ENCODE peak calls at places on chromosomes 6 and 20, in eight cellular contexts. D, U, J, M, A, F, B and E are unnamed samples. For H3K4me1, the result is how much of the 10 kb centered on the place peaks cover.

GRCh38 chr6:69019832-69020231 is 384.8 kb downstream of the ADGRB3 start:
- DNase-seq in D (no peak), F (no peak), M (no peak), U (no peak), A (no peak), B (no peak), J (no peak), E (no peak)

GRCh38 chr6:108896111-108896661 is 48.0 kb downstream of the ARMC2 start:
- DNase-seq in A (no peak), F (no peak), D (no peak), U (no peak), B (no peak), M (no peak), J (no peak), E (no peak)

GRCh38 chr20:49668181-49668877 is 45.3 kb downstream of the B4GALT5 start:
- DNase-seq in J (peak), A (no peak), B (no peak), M (no peak), D (peak), F (peak), U (no peak), E (no peak)

GRCh38 chr20:49508435-49509199 is 26.1 kb upstream of the KCNB1 start:
- DNase-seq in M (peak), F (peak), D (no peak), B (no peak), J (peak), U (no peak), A (no peak), E (no peak)

GRCh38 chr6:11221623-11222384 is 10.7 kb downstream of the NEDD9 start:
- DNase-seq in U (no peak), A (no peak), J (no peak), D (no peak), B (no peak), M (no peak), F (no peak), E (no peak)

GRCh38 chr6:134247271-134247833 is 70.6 kb downstream of the SGK1 start:
- DNase-seq in M (no peak), U (no peak), F (peak), D (peak), A (no peak), J (no peak), B (no peak), E (no peak)

GRCh38 chr6:129359811-129360787 is 349.9 kb downstream of the ARHGAP18 start:
- DNase-seq in F (no peak), J (no peak), D (no peak), U (no peak), A (no peak), M (no peak), B (no peak), E (no peak)

GRCh38 chr6:165649701-165650137 is 13.3 kb downstream of the PDE10A start:
- DNase-seq in A (no peak), B (peak), F (no peak), J (no peak), D (no peak), M (no peak), U (no peak), E (no peak)

GRCh38 chr6:29989211-29989610 is 46.9 kb downstream of the HLA-A start:
- DNase-seq in B (no peak), A (no peak), D (no peak), J (no peak), U (no peak), F (no peak), M (no peak), E (no peak)

GRCh38 chr6:166166314-166167257 is 1.1 kb downstream of the TBXT start:
- DNase-seq in B (no peak), D (no peak), M (no peak), F (no peak), U (peak), J (no peak), A (no peak), E (no peak)

GRCh38 chr6:135250234-135250633 is 69.1 kb downstream of the MYB start:
- DNase-seq in M (no peak), B (no peak), A (no peak), F (no peak), J (no peak), U (no peak), D (no peak), E (no peak)

GRCh38 chr6:143963158-143963919 is 44.7 kb downstream of the PLAGL1 start:
- DNase-seq in A (no peak), F (no peak), D (no peak), J (no peak), B (no peak), M (no peak), U (no peak), E (no peak)

GRCh38 chr6:56759521-56759920 is 116.8 kb upstream of the DST start:
- DNase-seq in M (no peak), J (no peak), F (no peak), U (no peak), B (no peak), D (no peak), A (no peak), E (no peak)

GRCh38 chr20:51385941-51386530 is 156.5 kb downstream of the NFATC2 start:
- DNase-seq in M (peak), B (no peak), F (no peak), D (peak), J (peak), U (no peak), A (no peak), E (no peak)

GRCh38 chr20:63183422-63184146 is 32.3 kb downstream of the YTHDF1 start:
- DNase-seq in D (peak), A (no peak), U (peak), B (no peak), M (no peak), F (no peak), J (peak), E (no peak)

GRCh38 chr6:56902551-56903464 is 52.1 kb upstream of the BEND6 start:
- DNase-seq in U (no peak), M (no peak), B (no peak), A (no peak), D (no peak), F (no peak), J (peak), E (no peak)

GRCh38 chr6:32114853-32115252 is 5.7 kb upstream of the TNXB start:
- DNase-seq in B (no peak), M (peak), F (no peak), D (no peak), U (no peak), A (no peak), J (no peak), E (no peak)

GRCh38 chr20:50921783-50922501 is 9.3 kb downstream of the ADNP start:
- DNase-seq in J (no peak), B (no peak), A (no peak), U (no peak), M (no peak), D (no peak), F (no peak), E (no peak)

GRCh38 chr6:111600588-111601440 is 4.9 kb downstream of the TRAF3IP2 start:
- DNase-seq in F (no peak), J (no peak), U (no peak), D (no peak), B (no peak), A (no peak), M (peak), E (no peak)
- H3K4me1 ChIP-seq in F (under half), J (under half), U (half or more), D (half or more), B (half or more), A (half or more), M (half or more), E (under half)

GRCh38 chr20:380763-381580 is 412 bp downstream of the TRIB3 start:
- DNase-seq in M (peak), A (no peak), B (no peak), D (peak), U (peak), F (no peak), J (peak), E (no peak)
- TF ChIP-seq POLR2AphosphoS5 in M (no peak), A (no peak), B (peak), D (peak), U (peak), F (peak), J (peak), E (no peak)

DNA sequence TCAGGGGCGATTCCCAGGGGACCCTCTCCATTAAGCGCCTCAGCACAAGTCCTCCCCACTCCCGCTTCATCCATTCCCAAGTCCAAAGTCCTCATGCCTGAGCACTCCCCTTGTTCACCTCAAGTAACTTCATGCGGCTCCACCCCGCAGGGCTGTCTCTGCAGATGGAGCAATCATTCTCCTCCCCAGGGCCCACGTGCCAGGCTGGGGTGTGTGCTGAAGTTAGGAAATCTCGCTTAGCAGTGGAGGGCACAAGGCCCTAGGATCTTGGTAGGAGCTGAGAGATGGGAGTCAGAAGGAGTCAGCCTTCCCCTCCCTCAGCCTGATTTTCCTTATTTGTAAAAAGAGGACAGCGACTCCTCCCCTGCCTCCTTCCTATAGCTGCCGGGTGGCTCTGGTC is 3.5 kb downstream of the TGM3 start:
- DNase-seq in M (no peak), U (no peak), A (peak), F (no peak), B (no peak), D (peak), J (no peak), E (no peak)
- TF ChIP-seq POLR2A in M (no peak), U (no peak), A (no peak), F (no peak), B (no peak), D (no peak), J (no peak), E (no peak)

GRCh38 chr20:14986026-14986655 is 648.7 kb upstream of the FLRT3 start:
- DNase-seq in U (no peak), A (no peak), F (no peak), B (no peak), J (no peak), M (no peak), D (no peak), E (no peak)

GRCh38 chr20:14989891-14990290 is 652.5 kb upstream of the FLRT3 start:
- DNase-seq in J (no peak), U (no peak), A (no peak), B (no peak), D (no peak), M (no peak), F (no peak), E (no peak)

GRCh38 chr20:14984768-14985622 is 647.6 kb upstream of the FLRT3 start:
- DNase-seq in U (no peak), F (no peak), D (no peak), M (no peak), J (no peak), B (no peak), A (no peak), E (no peak)

GRCh38 chr20:14984305-14984704 is 646.9 kb upstream of the FLRT3 start:
- DNase-seq in B (no peak), U (no peak), D (no peak), J (no peak), A (no peak), M (no peak), F (no peak), E (no peak)

GRCh38 chr20:14986656-14987055 is 649.2 kb upstream of the FLRT3 start:
- DNase-seq in A (no peak), U (no peak), M (no peak), J (no peak), B (no peak), D (no peak), F (no peak), E (no peak)
- H3K4me1 ChIP-seq in A (under half), U (under half), M (under half), J (under half), B (under half), D (under half), F (under half), E (under half)

GRCh38 chr20:11980263-11980662 is 62.6 kb downstream of the BTBD3 start:
- DNase-seq in A (no peak), U (no peak), M (no peak), D (no peak), J (no peak), F (no peak), B (no peak), E (no peak)

GRCh38 chr20:11976966-11977365 is 59.3 kb downstream of the BTBD3 start:
- DNase-seq in M (no peak), A (no peak), F (no peak), B (no peak), U (no peak), D (no peak), J (no peak), E (no peak)

GRCh38 chr20:11978496-11978895 is 60.8 kb downstream of the BTBD3 start:
- DNase-seq in F (no peak), J (no peak), A (no peak), B (no peak), M (no peak), U (no peak), D (no peak), E (no peak)

GRCh38 chr20:11981366-11981947 is 63.8 kb downstream of the BTBD3 start:
- DNase-seq in M (no peak), A (no peak), U (no peak), F (no peak), D (no peak), B (no peak), J (no peak), E (no peak)

GRCh38 chr20:11979306-11980128 is 61.8 kb downstream of the BTBD3 start:
- DNase-seq in J (no peak), B (no peak), M (no peak), A (no peak), F (peak), D (no peak), U (no peak), E (no peak)
- TF ChIP-seq POLR2AphosphoS5 in J (no peak), B (no peak), M (no peak), A (no peak), F (no peak), D (no peak), U (no peak), E (no peak)

GRCh38 chr20:21437248-21437647 is 39.9 kb upstream of the NKX2-4 start:
- DNase-seq in U (no peak), M (no peak), D (no peak), J (no peak), A (no peak), F (no peak), B (no peak), E (no peak)
- TF ChIP-seq POLR2A in U (no peak), M (no peak), D (no peak), J (no peak), A (no peak), F (no peak), B (no peak), E (no peak)

GRCh38 chr20:1393507-1393882 is 641 bp upstream of the FKBP1A start:
- DNase-seq in A (no peak), F (no peak), U (no peak), M (no peak), J (no peak), D (no peak), B (peak), E (no peak)

GRCh38 chr20:1390552-1391403 is 2.1 kb downstream of the FKBP1A start:
- DNase-seq in A (no peak), D (no peak), U (peak), M (no peak), F (no peak), J (no peak), B (peak), E (no peak)

GRCh38 chr20:1392693-1393506 is at the start of gene FKBP1A:
- DNase-seq in A (peak), M (peak), U (peak), D (peak), B (peak), J (peak), F (peak), E (peak)

GRCh38 chr20:1392443-1392692 is 486 bp downstream of the FKBP1A start:
- DNase-seq in J (no peak), U (no peak), A (no peak), D (no peak), F (no peak), M (no peak), B (no peak), E (no peak)

DNA sequence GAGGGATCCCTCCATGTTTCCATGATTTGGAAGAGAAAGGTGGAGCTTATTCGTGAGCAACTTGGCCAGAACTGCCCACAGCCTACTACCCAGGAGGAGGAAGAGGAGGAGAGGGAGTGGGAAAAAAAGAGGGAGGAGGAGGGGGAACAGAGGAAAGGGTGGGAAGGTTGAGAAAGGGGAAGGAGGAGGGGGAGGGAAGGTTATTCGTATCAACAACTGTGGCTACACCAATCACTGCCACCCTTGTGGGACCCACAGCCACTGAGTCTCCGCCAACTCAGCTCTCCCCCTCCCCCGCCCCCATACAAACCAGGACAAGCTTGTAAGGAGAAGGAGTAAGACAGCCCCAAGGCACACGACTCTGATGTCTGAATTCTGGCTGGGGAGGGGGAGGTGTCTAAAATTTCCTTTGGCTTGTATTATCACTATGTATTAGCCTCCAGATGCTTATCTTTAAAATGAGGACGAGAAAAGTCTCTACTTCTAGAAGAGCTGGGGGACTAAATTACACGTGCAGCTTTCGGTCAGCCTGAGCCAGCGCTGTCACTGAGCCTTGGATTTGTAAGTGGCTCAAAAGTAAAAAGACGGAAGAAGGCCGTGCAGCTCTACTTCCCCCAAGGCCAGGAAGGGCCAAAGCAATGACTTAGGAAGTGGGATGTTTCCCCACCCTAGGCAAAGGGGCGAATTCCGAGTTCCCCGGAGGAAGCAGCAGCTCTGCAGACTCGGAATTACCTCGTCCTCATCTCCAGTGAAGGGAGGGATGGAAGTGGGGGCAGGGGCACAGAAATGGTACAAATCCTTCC is 1.0 kb downstream of the FKBP1A start:
- DNase-seq in F (no peak), J (peak), D (peak), A (no peak), M (no peak), B (peak), U (no peak), E (no peak)
- H3K4me1 ChIP-seq in F (under half), J (under half), D (half or more), A (half or more), M (under half), B (half or more), U (half or more), E (under half)

GRCh38 chr6:33452496-33452895 is 1.9 kb upstream of the ZBTB9 start:
- DNase-seq in A (no peak), J (no peak), M (no peak), U (no peak), D (no peak), B (no peak), F (no peak), E (no peak)
- TF ChIP-seq POLR2AphosphoS5 in A (no peak), J (no peak), M (no peak), U (no peak), D (no peak), B (no peak), F (no peak), E (no peak)

DNA sequence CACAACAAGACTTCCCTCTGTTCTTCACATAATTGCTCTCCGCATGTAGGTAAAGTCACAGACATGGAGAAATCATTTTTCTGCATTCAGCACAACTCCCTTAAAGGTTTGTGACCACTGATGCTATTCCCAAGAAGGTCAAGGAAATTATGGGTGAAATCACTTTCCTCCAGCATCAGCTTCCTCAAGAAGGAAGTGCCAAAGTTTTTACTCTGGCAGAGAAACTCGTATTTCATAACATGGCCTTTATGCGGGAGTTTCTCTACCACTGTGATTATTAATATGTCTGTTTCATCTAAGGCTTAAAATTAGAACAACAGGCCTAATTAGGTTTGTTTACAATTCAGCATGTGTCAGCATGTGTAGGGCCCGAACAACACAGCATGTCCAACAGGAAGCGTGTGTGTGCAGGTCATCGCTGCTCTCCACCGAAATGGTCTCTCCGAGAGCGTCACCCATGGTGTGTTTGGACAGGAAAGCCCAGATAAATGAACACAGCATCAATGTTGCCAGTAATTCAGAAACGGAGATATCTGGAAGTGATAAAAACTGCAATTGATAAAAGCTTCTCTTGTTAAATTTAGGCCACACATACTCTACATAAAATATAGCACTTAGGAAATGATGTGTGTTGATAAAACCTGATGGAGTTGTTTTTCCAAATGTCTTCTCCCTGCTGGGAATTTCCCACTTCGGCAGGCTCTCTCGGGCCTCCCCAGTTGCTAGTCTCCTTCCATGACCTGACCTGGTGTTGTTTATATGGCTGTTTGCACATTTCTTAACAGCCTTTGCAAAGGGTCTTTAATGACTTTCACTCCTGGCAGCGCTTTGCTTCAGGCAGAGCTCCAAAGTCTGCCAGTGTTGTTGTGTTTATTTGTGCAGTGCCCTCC is 265.0 kb upstream of the CEP162 start:
- DNase-seq in F (no peak), J (no peak), A (no peak), U (no peak), M (no peak), D (no peak), B (no peak), E (no peak)
- TF ChIP-seq POLR2A in F (no peak), J (no peak), A (no peak), U (no peak), M (no peak), D (no peak), B (no peak), E (no peak)